ENCODE peak calls at places on chromosome 7, in nine cellular contexts. One of them, this sample, is unnamed.

GRCh38 chr7:107387573-107388219 is 82.2 kb upstream of the GPR22 start:
- DNase-seq in kidney tubule cell: no peak
- DNase-seq in NCI-H82: no peak
- DNase-seq in foreskin fibroblast: peak; percentile 81
- DNase-seq in activated CD8-positive, alpha-beta memory T cell treated with anti-CD3 and anti-CD28 coated beads, Interleukin-2, amount 50 U/mL, for 48 hours: no peak
- DNase-seq in erythroblast: peak; percentile 71
- DNase-seq in NCI-H226: no peak
- DNase-seq in activated naive CD4-positive, alpha-beta T cell treated with anti-CD3 and anti-CD28 coated beads, Interleukin-2, amount 10 ng/mL, durations not matched to agents 7 days and 5 days: no peak
- DNase-seq in lung: no peak
- DNase-seq in this sample: no peak

GRCh38 chr7:127885843-127886242 is 145.4 kb downstream of the LRRC4 start:
- DNase-seq in kidney tubule cell: peak; percentile 53
- DNase-seq in lung: no peak
- DNase-seq in activated naive CD4-positive, alpha-beta T cell treated with anti-CD3 and anti-CD28 coated beads, Interleukin-2, amount 10 ng/mL, durations not matched to agents 7 days and 5 days: no peak
- DNase-seq in activated CD8-positive, alpha-beta memory T cell treated with anti-CD3 and anti-CD28 coated beads, Interleukin-2, amount 50 U/mL, for 48 hours: no peak
- DNase-seq in foreskin fibroblast: peak; percentile 72
- DNase-seq in NCI-H82: peak; percentile 82
- DNase-seq in erythroblast: peak; percentile 98
- DNase-seq in NCI-H226: peak; percentile 71
- DNase-seq in this sample: no peak

GRCh38 chr7:142819530-142819929 is 35.3 kb upstream of the EPHB6 start:
- DNase-seq in NCI-H82: no peak
- DNase-seq in foreskin fibroblast: no peak
- DNase-seq in erythroblast: no peak
- DNase-seq in activated CD8-positive, alpha-beta memory T cell treated with anti-CD3 and anti-CD28 coated beads, Interleukin-2, amount 50 U/mL, for 48 hours: no peak
- DNase-seq in lung: no peak
- DNase-seq in activated naive CD4-positive, alpha-beta T cell treated with anti-CD3 and anti-CD28 coated beads, Interleukin-2, amount 10 ng/mL, durations not matched to agents 7 days and 5 days: no peak
- DNase-seq in kidney tubule cell: no peak
- DNase-seq in NCI-H226: no peak
- DNase-seq in this sample: no peak

GRCh38 chr7:102279537-102280400 is 6.9 kb upstream of the SH2B2 start:
- DNase-seq in foreskin fibroblast: no peak
- DNase-seq in erythroblast: peak; percentile 56
- DNase-seq in kidney tubule cell: peak; percentile 57
- DNase-seq in activated CD8-positive, alpha-beta memory T cell treated with anti-CD3 and anti-CD28 coated beads, Interleukin-2, amount 50 U/mL, for 48 hours: peak; percentile 79
- DNase-seq in NCI-H226: peak; percentile 12
- DNase-seq in activated naive CD4-positive, alpha-beta T cell treated with anti-CD3 and anti-CD28 coated beads, Interleukin-2, amount 10 ng/mL, durations not matched to agents 7 days and 5 days: peak; percentile 71
- DNase-seq in lung: peak; percentile 41
- DNase-seq in NCI-H82: peak; percentile 91
- DNase-seq in this sample: peak; percentile 49

GRCh38 chr7:91375378-91375777 is 111.1 kb downstream of the FZD1 start:
- DNase-seq in kidney tubule cell: peak; percentile 41
- DNase-seq in erythroblast: no peak
- DNase-seq in activated naive CD4-positive, alpha-beta T cell treated with anti-CD3 and anti-CD28 coated beads, Interleukin-2, amount 10 ng/mL, durations not matched to agents 7 days and 5 days: no peak
- DNase-seq in foreskin fibroblast: no peak
- DNase-seq in NCI-H226: no peak
- DNase-seq in activated CD8-positive, alpha-beta memory T cell treated with anti-CD3 and anti-CD28 coated beads, Interleukin-2, amount 50 U/mL, for 48 hours: no peak
- DNase-seq in NCI-H82: no peak
- DNase-seq in lung: no peak
- DNase-seq in this sample: no peak

GRCh38 chr7:46315891-46316290 is 394.8 kb upstream of the IGFBP3 start:
- DNase-seq in foreskin fibroblast: peak; percentile 66
- DNase-seq in kidney tubule cell: peak; percentile 58
- DNase-seq in erythroblast: no peak
- DNase-seq in activated CD8-positive, alpha-beta memory T cell treated with anti-CD3 and anti-CD28 coated beads, Interleukin-2, amount 50 U/mL, for 48 hours: no peak
- DNase-seq in activated naive CD4-positive, alpha-beta T cell treated with anti-CD3 and anti-CD28 coated beads, Interleukin-2, amount 10 ng/mL, durations not matched to agents 7 days and 5 days: no peak
- DNase-seq in NCI-H82: no peak
- DNase-seq in NCI-H226: peak; percentile 22
- DNase-seq in lung: no peak
- DNase-seq in this sample: no peak

GRCh38 chr7:110001254-110001938 is 1089.5 kb upstream of the LRRN3 start:
- DNase-seq in NCI-H226: no peak
- DNase-seq in activated naive CD4-positive, alpha-beta T cell treated with anti-CD3 and anti-CD28 coated beads, Interleukin-2, amount 10 ng/mL, durations not matched to agents 7 days and 5 days: no peak
- DNase-seq in foreskin fibroblast: no peak
- DNase-seq in lung: no peak
- DNase-seq in activated CD8-positive, alpha-beta memory T cell treated with anti-CD3 and anti-CD28 coated beads, Interleukin-2, amount 50 U/mL, for 48 hours: no peak
- DNase-seq in erythroblast: no peak
- DNase-seq in kidney tubule cell: no peak
- DNase-seq in NCI-H82: no peak
- DNase-seq in this sample: no peak

GRCh38 chr7:6556196-6556595 is 4.9 kb upstream of the GRID2IP start:
- DNase-seq in lung: no peak
- DNase-seq in erythroblast: no peak
- DNase-seq in NCI-H226: no peak
- DNase-seq in activated CD8-positive, alpha-beta memory T cell treated with anti-CD3 and anti-CD28 coated beads, Interleukin-2, amount 50 U/mL, for 48 hours: no peak
- DNase-seq in activated naive CD4-positive, alpha-beta T cell treated with anti-CD3 and anti-CD28 coated beads, Interleukin-2, amount 10 ng/mL, durations not matched to agents 7 days and 5 days: no peak
- DNase-seq in kidney tubule cell: no peak
- DNase-seq in NCI-H82: peak; percentile 7
- DNase-seq in foreskin fibroblast: no peak
- DNase-seq in this sample: no peak

GRCh38 chr7:27316311-27316710 is 73.7 kb downstream of the EVX1 start:
- DNase-seq in activated CD8-positive, alpha-beta memory T cell treated with anti-CD3 and anti-CD28 coated beads, Interleukin-2, amount 50 U/mL, for 48 hours: no peak
- DNase-seq in lung: no peak
- DNase-seq in NCI-H82: no peak
- DNase-seq in NCI-H226: no peak
- DNase-seq in kidney tubule cell: no peak
- DNase-seq in activated naive CD4-positive, alpha-beta T cell treated with anti-CD3 and anti-CD28 coated beads, Interleukin-2, amount 10 ng/mL, durations not matched to agents 7 days and 5 days: no peak
- DNase-seq in erythroblast: no peak
- DNase-seq in foreskin fibroblast: peak; percentile 7
- DNase-seq in this sample: no peak

GRCh38 chr7:156616269-156617202 is 24.0 kb upstream of the RNF32 start:
- DNase-seq in NCI-H226: no peak
- DNase-seq in foreskin fibroblast: peak; percentile 1
- DNase-seq in lung: no peak
- DNase-seq in erythroblast: peak; percentile 27
- DNase-seq in activated naive CD4-positive, alpha-beta T cell treated with anti-CD3 and anti-CD28 coated beads, Interleukin-2, amount 10 ng/mL, durations not matched to agents 7 days and 5 days: no peak
- DNase-seq in activated CD8-positive, alpha-beta memory T cell treated with anti-CD3 and anti-CD28 coated beads, Interleukin-2, amount 50 U/mL, for 48 hours: peak; percentile 61
- DNase-seq in NCI-H82: no peak
- DNase-seq in kidney tubule cell: peak; percentile 39
- DNase-seq in this sample: peak; percentile 20

GRCh38 chr7:84412161-84412969 is 217.8 kb upstream of the SEMA3A start:
- DNase-seq in activated CD8-positive, alpha-beta memory T cell treated with anti-CD3 and anti-CD28 coated beads, Interleukin-2, amount 50 U/mL, for 48 hours: no peak
- DNase-seq in activated naive CD4-positive, alpha-beta T cell treated with anti-CD3 and anti-CD28 coated beads, Interleukin-2, amount 10 ng/mL, durations not matched to agents 7 days and 5 days: no peak
- DNase-seq in NCI-H82: no peak
- DNase-seq in erythroblast: no peak
- DNase-seq in NCI-H226: peak; percentile 77
- DNase-seq in lung: no peak
- DNase-seq in kidney tubule cell: peak; percentile 99
- DNase-seq in foreskin fibroblast: peak; percentile 88
- DNase-seq in this sample: no peak

GRCh38 chr7:150791304-150791703 is 8.9 kb downstream of the TMEM176B start:
- DNase-seq in activated CD8-positive, alpha-beta memory T cell treated with anti-CD3 and anti-CD28 coated beads, Interleukin-2, amount 50 U/mL, for 48 hours: no peak
- DNase-seq in NCI-H226: no peak
- DNase-seq in erythroblast: no peak
- DNase-seq in lung: no peak
- DNase-seq in activated naive CD4-positive, alpha-beta T cell treated with anti-CD3 and anti-CD28 coated beads, Interleukin-2, amount 10 ng/mL, durations not matched to agents 7 days and 5 days: no peak
- DNase-seq in foreskin fibroblast: no peak
- DNase-seq in NCI-H82: no peak
- DNase-seq in kidney tubule cell: no peak
- DNase-seq in this sample: no peak

GRCh38 chr7:140403878-140404564 is at the start of gene RAB19:
- DNase-seq in NCI-H226: no peak
- DNase-seq in activated CD8-positive, alpha-beta memory T cell treated with anti-CD3 and anti-CD28 coated beads, Interleukin-2, amount 50 U/mL, for 48 hours: peak; percentile 69
- DNase-seq in erythroblast: no peak
- DNase-seq in kidney tubule cell: peak; percentile 76
- DNase-seq in foreskin fibroblast: no peak
- DNase-seq in lung: peak; percentile 60
- DNase-seq in NCI-H82: no peak
- DNase-seq in activated naive CD4-positive, alpha-beta T cell treated with anti-CD3 and anti-CD28 coated beads, Interleukin-2, amount 10 ng/mL, durations not matched to agents 7 days and 5 days: peak; percentile 78
- DNase-seq in this sample: peak; percentile 43

GRCh38 chr7:108329514-108329913 is 126.7 kb downstream of the NRCAM start:
- DNase-seq in kidney tubule cell: no peak
- DNase-seq in NCI-H226: no peak
- DNase-seq in activated naive CD4-positive, alpha-beta T cell treated with anti-CD3 and anti-CD28 coated beads, Interleukin-2, amount 10 ng/mL, durations not matched to agents 7 days and 5 days: no peak
- DNase-seq in foreskin fibroblast: no peak
- DNase-seq in activated CD8-positive, alpha-beta memory T cell treated with anti-CD3 and anti-CD28 coated beads, Interleukin-2, amount 50 U/mL, for 48 hours: no peak
- DNase-seq in erythroblast: no peak
- DNase-seq in NCI-H82: peak; percentile 66
- DNase-seq in lung: no peak
- DNase-seq in this sample: no peak

GRCh38 chr7:150435390-150436073 is 14.9 kb upstream of the GIMAP8 start:
- DNase-seq in erythroblast: no peak
- DNase-seq in lung: no peak
- DNase-seq in activated naive CD4-positive, alpha-beta T cell treated with anti-CD3 and anti-CD28 coated beads, Interleukin-2, amount 10 ng/mL, durations not matched to agents 7 days and 5 days: no peak
- DNase-seq in foreskin fibroblast: no peak
- DNase-seq in activated CD8-positive, alpha-beta memory T cell treated with anti-CD3 and anti-CD28 coated beads, Interleukin-2, amount 50 U/mL, for 48 hours: no peak
- DNase-seq in NCI-H226: no peak
- DNase-seq in NCI-H82: no peak
- DNase-seq in kidney tubule cell: no peak
- DNase-seq in this sample: no peak

GRCh38 chr7:31663072-31663471 is 23.9 kb upstream of the PPP1R17 start:
- DNase-seq in activated CD8-positive, alpha-beta memory T cell treated with anti-CD3 and anti-CD28 coated beads, Interleukin-2, amount 50 U/mL, for 48 hours: no peak
- DNase-seq in erythroblast: no peak
- DNase-seq in NCI-H226: no peak
- DNase-seq in activated naive CD4-positive, alpha-beta T cell treated with anti-CD3 and anti-CD28 coated beads, Interleukin-2, amount 10 ng/mL, durations not matched to agents 7 days and 5 days: no peak
- DNase-seq in NCI-H82: peak; percentile 14
- DNase-seq in kidney tubule cell: no peak
- DNase-seq in foreskin fibroblast: no peak
- DNase-seq in lung: no peak
- DNase-seq in this sample: no peak

GRCh38 chr7:113113912-113114311 is 4.4 kb downstream of the SMIM30 start:
- DNase-seq in activated naive CD4-positive, alpha-beta T cell treated with anti-CD3 and anti-CD28 coated beads, Interleukin-2, amount 10 ng/mL, durations not matched to agents 7 days and 5 days: no peak
- DNase-seq in lung: no peak
- DNase-seq in NCI-H226: no peak
- DNase-seq in NCI-H82: peak; percentile 65
- DNase-seq in erythroblast: peak; percentile 11
- DNase-seq in foreskin fibroblast: no peak
- DNase-seq in kidney tubule cell: no peak
- DNase-seq in activated CD8-positive, alpha-beta memory T cell treated with anti-CD3 and anti-CD28 coated beads, Interleukin-2, amount 50 U/mL, for 48 hours: no peak
- DNase-seq in this sample: no peak

GRCh38 chr7:2024227-2024918 is 208.4 kb downstream of the MAD1L1 start:
- DNase-seq in NCI-H226: no peak
- DNase-seq in NCI-H82: peak; percentile 17
- DNase-seq in foreskin fibroblast: no peak
- DNase-seq in lung: no peak
- DNase-seq in activated naive CD4-positive, alpha-beta T cell treated with anti-CD3 and anti-CD28 coated beads, Interleukin-2, amount 10 ng/mL, durations not matched to agents 7 days and 5 days: no peak
- DNase-seq in kidney tubule cell: no peak
- DNase-seq in activated CD8-positive, alpha-beta memory T cell treated with anti-CD3 and anti-CD28 coated beads, Interleukin-2, amount 50 U/mL, for 48 hours: no peak
- DNase-seq in erythroblast: peak; percentile 18
- DNase-seq in this sample: no peak

GRCh38 chr7:18866359-18867036 is 250.9 kb downstream of the TWIST1 start:
- DNase-seq in NCI-H226: peak; percentile 100
- DNase-seq in NCI-H82: no peak
- DNase-seq in lung: peak; percentile 63
- DNase-seq in activated CD8-positive, alpha-beta memory T cell treated with anti-CD3 and anti-CD28 coated beads, Interleukin-2, amount 50 U/mL, for 48 hours: no peak
- DNase-seq in activated naive CD4-positive, alpha-beta T cell treated with anti-CD3 and anti-CD28 coated beads, Interleukin-2, amount 10 ng/mL, durations not matched to agents 7 days and 5 days: no peak
- DNase-seq in kidney tubule cell: peak; percentile 85
- DNase-seq in foreskin fibroblast: peak; percentile 100
- DNase-seq in erythroblast: no peak
- DNase-seq in this sample: no peak

GRCh38 chr7:11170863-11171568 is 197.3 kb downstream of the PHF14 start:
- DNase-seq in kidney tubule cell: no peak
- DNase-seq in foreskin fibroblast: no peak
- DNase-seq in lung: no peak
- DNase-seq in erythroblast: no peak
- DNase-seq in NCI-H82: no peak
- DNase-seq in NCI-H226: no peak
- DNase-seq in activated naive CD4-positive, alpha-beta T cell treated with anti-CD3 and anti-CD28 coated beads, Interleukin-2, amount 10 ng/mL, durations not matched to agents 7 days and 5 days: no peak
- DNase-seq in activated CD8-positive, alpha-beta memory T cell treated with anti-CD3 and anti-CD28 coated beads, Interleukin-2, amount 50 U/mL, for 48 hours: no peak
- DNase-seq in this sample: no peak

GRCh38 chr7:51325231-51325630 is 8.6 kb upstream of the COBL start:
- DNase-seq in erythroblast: no peak
- DNase-seq in lung: no peak
- DNase-seq in NCI-H82: no peak
- DNase-seq in activated CD8-positive, alpha-beta memory T cell treated with anti-CD3 and anti-CD28 coated beads, Interleukin-2, amount 50 U/mL, for 48 hours: no peak
- DNase-seq in foreskin fibroblast: no peak
- DNase-seq in kidney tubule cell: no peak
- DNase-seq in activated naive CD4-positive, alpha-beta T cell treated with anti-CD3 and anti-CD28 coated beads, Interleukin-2, amount 10 ng/mL, durations not matched to agents 7 days and 5 days: no peak
- DNase-seq in NCI-H226: no peak
- DNase-seq in this sample: no peak

GRCh38 chr7:41967156-41967555 is 264.3 kb upstream of the INHBA start:
- DNase-seq in foreskin fibroblast: peak; percentile 56
- DNase-seq in lung: no peak
- DNase-seq in activated CD8-positive, alpha-beta memory T cell treated with anti-CD3 and anti-CD28 coated beads, Interleukin-2, amount 50 U/mL, for 48 hours: no peak
- DNase-seq in erythroblast: no peak
- DNase-seq in NCI-H82: no peak
- DNase-seq in kidney tubule cell: peak; percentile 17
- DNase-seq in activated naive CD4-positive, alpha-beta T cell treated with anti-CD3 and anti-CD28 coated beads, Interleukin-2, amount 10 ng/mL, durations not matched to agents 7 days and 5 days: no peak
- DNase-seq in NCI-H226: peak; percentile 58
- DNase-seq in this sample: no peak

GRCh38 chr7:74993121-74993520 is 28.6 kb downstream of the CASTOR2 start:
- DNase-seq in lung: no peak
- DNase-seq in kidney tubule cell: no peak
- DNase-seq in activated naive CD4-positive, alpha-beta T cell treated with anti-CD3 and anti-CD28 coated beads, Interleukin-2, amount 10 ng/mL, durations not matched to agents 7 days and 5 days: no peak
- DNase-seq in activated CD8-positive, alpha-beta memory T cell treated with anti-CD3 and anti-CD28 coated beads, Interleukin-2, amount 50 U/mL, for 48 hours: no peak
- DNase-seq in erythroblast: no peak
- DNase-seq in NCI-H226: no peak
- DNase-seq in NCI-H82: no peak
- DNase-seq in foreskin fibroblast: no peak
- DNase-seq in this sample: no peak

GRCh38 chr7:152735443-152736004 is 24.0 kb upstream of the ACTR3B start:
- DNase-seq in activated CD8-positive, alpha-beta memory T cell treated with anti-CD3 and anti-CD28 coated beads, Interleukin-2, amount 50 U/mL, for 48 hours: no peak
- DNase-seq in kidney tubule cell: no peak
- DNase-seq in lung: no peak
- DNase-seq in foreskin fibroblast: no peak
- DNase-seq in NCI-H82: no peak
- DNase-seq in activated naive CD4-positive, alpha-beta T cell treated with anti-CD3 and anti-CD28 coated beads, Interleukin-2, amount 10 ng/mL, durations not matched to agents 7 days and 5 days: no peak
- DNase-seq in erythroblast: no peak
- DNase-seq in NCI-H226: no peak
- DNase-seq in this sample: no peak

GRCh38 chr7:39667354-39667923 is 44.1 kb downstream of the RALA start:
- DNase-seq in NCI-H226: no peak
- DNase-seq in erythroblast: no peak
- DNase-seq in NCI-H82: peak; percentile 97
- DNase-seq in kidney tubule cell: no peak
- DNase-seq in foreskin fibroblast: peak; percentile 76
- DNase-seq in activated naive CD4-positive, alpha-beta T cell treated with anti-CD3 and anti-CD28 coated beads, Interleukin-2, amount 10 ng/mL, durations not matched to agents 7 days and 5 days: no peak
- DNase-seq in lung: no peak
- DNase-seq in activated CD8-positive, alpha-beta memory T cell treated with anti-CD3 and anti-CD28 coated beads, Interleukin-2, amount 50 U/mL, for 48 hours: no peak
- DNase-seq in this sample: no peak

GRCh38 chr7:28165221-28165807 is 15.3 kb downstream of the JAZF1 start:
- DNase-seq in NCI-H82: no peak
- DNase-seq in erythroblast: no peak
- DNase-seq in NCI-H226: no peak
- DNase-seq in foreskin fibroblast: no peak
- DNase-seq in activated naive CD4-positive, alpha-beta T cell treated with anti-CD3 and anti-CD28 coated beads, Interleukin-2, amount 10 ng/mL, durations not matched to agents 7 days and 5 days: no peak
- DNase-seq in kidney tubule cell: no peak
- DNase-seq in lung: no peak
- DNase-seq in activated CD8-positive, alpha-beta memory T cell treated with anti-CD3 and anti-CD28 coated beads, Interleukin-2, amount 50 U/mL, for 48 hours: no peak
- DNase-seq in this sample: no peak